ENCODE peak calls at places on chromosomes 13 and 19, in five cellular contexts. J, R, V, A and F are unnamed samples.

GRCh38 chr19:51573331-51573730 is 2.2 kb downstream of the ZNF175 start:
- DNase-seq in R (no peak), V (no peak), J (no peak), A (no peak), F (no peak)

GRCh38 chr13:45372189-45373115 is 31.5 kb upstream of the TPT1 start:
- DNase-seq in A (no peak), R (no peak), V (no peak), J (no peak), F (no peak)

GRCh38 chr19:18091217-18091608 is 4.5 kb upstream of the IL12RB1 start:
- DNase-seq in V (peak; percentile 32), A (peak; percentile 59), J (peak; percentile 67), R (no peak), F (peak; percentile 83)

GRCh38 chr13:25881136-25881926 is 170.5 kb downstream of the SHISA2 start:
- DNase-seq in V (no peak), J (no peak), R (no peak), A (no peak), F (no peak)

GRCh38 chr13:51729853-51730553 is 74.0 kb downstream of the DHRS12 start:
- DNase-seq in V (no peak), A (no peak), J (peak; percentile 36), R (peak; percentile 43), F (no peak)

GRCh38 chr19:29680447-29680846 is 15.2 kb downstream of the PLEKHF1 start:
- DNase-seq in R (no peak), J (no peak), V (peak; percentile 54), A (peak; percentile 70), F (peak; percentile 79)

GRCh38 chr13:70568571-70568970 is 460.3 kb upstream of the KLHL1 start:
- DNase-seq in V (no peak), J (no peak), R (no peak), A (no peak), F (no peak)

GRCh38 chr19:8209111-8209964 is at the start of gene CERS4:
- DNase-seq in V (no peak), R (peak; percentile 85), A (peak; percentile 65), J (peak; percentile 84), F (peak; percentile 81)

GRCh38 chr13:73201601-73202000 is 142.8 kb downstream of the KLF5 start:
- DNase-seq in V (no peak), R (no peak), A (no peak), J (no peak), F (no peak)

GRCh38 chr13:88651531-88651930 is 980.4 kb downstream of the SLITRK5 start:
- DNase-seq in J (no peak), V (no peak), A (no peak), R (no peak), F (no peak)

GRCh38 chr13:42970824-42971669 is 21.0 kb downstream of the EPSTI1 start:
- DNase-seq in R (no peak), V (no peak), J (no peak), A (peak; percentile 19), F (no peak)

GRCh38 chr19:54670576-54671347 is 8.0 kb downstream of the LILRB4 start:
- DNase-seq in R (no peak), V (no peak), J (no peak), A (no peak), F (no peak)
- H3K9me3 ChIP-seq in R (no peaks in the 10 kb centered on the region), V (peaks cover 19% of the 10 kb centered on the region), J (peaks cover 17% of the 10 kb centered on the region), A (peaks cover 13% of the 10 kb centered on the region), F (no peaks in the 10 kb centered on the region)

GRCh38 chr19:57587529-57587928 is 3.6 kb downstream of the ZIK1 start:
- DNase-seq in V (no peak), J (no peak), A (no peak), R (no peak), F (no peak)
- H3K9me3 ChIP-seq in V (peaks cover 80% of the 10 kb centered on the region), J (peaks cover 68% of the 10 kb centered on the region), A (peaks cover 79% of the 10 kb centered on the region), R (peaks cover 3% of the 10 kb centered on the region), F (peaks cover 24% of the 10 kb centered on the region)

DNA sequence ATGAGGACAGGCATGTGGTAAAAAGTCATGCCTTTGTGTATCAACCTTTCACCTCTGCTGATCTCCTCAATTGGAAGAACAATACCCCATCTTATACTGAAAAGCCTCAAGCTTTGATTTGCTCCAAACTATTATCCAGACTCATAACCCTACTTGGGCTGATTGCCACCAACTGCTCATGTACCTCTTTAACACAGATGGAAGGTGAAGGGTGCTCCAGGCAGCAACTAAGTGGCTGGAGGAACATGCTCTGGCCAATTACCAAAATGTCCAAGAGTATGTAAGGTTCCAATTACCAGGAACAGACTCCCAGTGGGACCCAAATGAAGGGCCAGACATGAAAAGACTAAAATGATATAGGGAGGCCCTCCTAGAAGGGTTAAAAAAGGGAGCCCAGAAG is 78.3 kb downstream of the ZNF486 start:
- DNase-seq in R (no peak), J (no peak), A (no peak), V (no peak), F (no peak)
- H3K9me3 ChIP-seq in R (no peaks in the 10 kb centered on the region), J (no peaks in the 10 kb centered on the region), A (no peaks in the 10 kb centered on the region), V (no peaks in the 10 kb centered on the region), F (no peaks in the 10 kb centered on the region)

DNA sequence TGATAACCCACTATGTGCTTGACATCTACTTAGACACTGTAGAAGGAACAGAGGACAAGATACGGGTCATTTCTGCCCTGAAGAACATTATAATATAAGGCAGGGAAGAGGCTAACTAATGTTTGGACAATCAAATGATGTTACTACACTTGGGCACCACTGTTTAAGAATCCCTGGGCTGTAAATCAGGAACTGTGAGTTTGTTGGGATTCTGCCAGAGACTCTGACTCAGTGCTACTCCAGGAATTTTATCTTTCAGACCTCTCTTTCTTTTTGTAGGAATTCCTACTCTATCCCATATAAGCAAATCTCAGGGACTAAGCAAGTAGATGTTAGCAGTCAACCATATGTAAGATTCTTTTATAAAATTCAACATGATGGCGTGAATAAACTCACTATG is 3.1 kb upstream of the ZNF471 start:
- DNase-seq in A (no peak), J (no peak), R (no peak), V (no peak), F (no peak)
- H3K9me3 ChIP-seq in A (peaks cover 80% of the 10 kb centered on the region), J (no peaks in the 10 kb centered on the region), R (no peaks in the 10 kb centered on the region), V (peaks cover 16% of the 10 kb centered on the region), F (peaks cover 13% of the 10 kb centered on the region)

GRCh38 chr19:57867868-57868492 is 18.3 kb downstream of the ZNF587 start:
- DNase-seq in R (no peak), A (no peak), J (no peak), V (no peak), F (no peak)
- H3K9me3 ChIP-seq in R (no peaks in the 10 kb centered on the region), A (peaks cover 84% of the 10 kb centered on the region), J (peaks cover 93% of the 10 kb centered on the region), V (peaks cover 88% of the 10 kb centered on the region), F (peaks cover 38% of the 10 kb centered on the region)

GRCh38 chr13:111460548-111461444 is 140.4 kb downstream of the TEX29 start:
- DNase-seq in J (peak; percentile 57), V (no peak), A (no peak), R (peak; percentile 25), F (no peak)

GRCh38 chr13:111462944-111463343 is 142.5 kb downstream of the TEX29 start:
- DNase-seq in J (no peak), V (no peak), A (no peak), R (no peak), F (no peak)

GRCh38 chr13:111459803-111460547 is 139.5 kb downstream of the TEX29 start:
- DNase-seq in J (no peak), V (no peak), R (no peak), A (no peak), F (no peak)

GRCh38 chr13:111462221-111462764 is 141.9 kb downstream of the TEX29 start:
- DNase-seq in J (no peak), R (no peak), A (no peak), V (no peak), F (no peak)

DNA sequence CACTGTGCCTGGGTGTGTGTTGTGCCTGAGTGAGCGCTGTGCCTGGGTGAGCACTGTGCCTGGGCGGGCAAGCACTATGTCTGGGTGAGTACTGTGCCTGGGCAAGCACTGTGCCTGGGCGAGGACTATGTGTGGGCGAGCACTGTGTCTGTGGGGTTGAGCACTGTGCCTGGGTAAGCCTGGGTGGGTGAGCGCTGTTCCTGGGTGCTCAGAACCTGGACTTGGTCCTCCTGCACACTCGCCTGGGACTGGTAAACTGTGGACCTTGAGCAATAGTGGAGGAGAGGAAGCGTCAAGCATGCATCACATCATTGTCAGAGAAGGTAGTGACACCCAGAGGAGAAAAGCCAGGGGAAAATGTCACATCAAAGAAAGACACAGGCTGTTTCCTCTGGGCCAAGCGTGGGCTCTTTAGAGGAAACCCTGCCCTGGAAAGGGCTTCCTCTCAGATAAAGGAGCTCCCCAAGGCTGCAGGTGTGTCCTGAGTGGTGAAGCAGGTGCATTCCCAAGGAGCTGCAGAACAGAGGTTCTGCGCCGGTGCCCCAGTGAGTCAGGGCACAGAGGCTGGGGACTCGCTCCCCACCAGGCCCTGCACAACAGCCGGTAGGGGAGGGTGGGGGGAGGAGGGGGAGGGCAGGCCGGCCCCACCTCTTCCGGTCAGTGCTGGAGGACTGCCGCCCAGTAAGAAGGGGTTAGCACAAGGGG is 141.2 kb downstream of the TEX29 start:
- DNase-seq in V (no peak), A (no peak), R (no peak), J (no peak), F (no peak)
- H3K9me3 ChIP-seq in V (peaks cover 5% of the 10 kb centered on the region), A (no peaks in the 10 kb centered on the region), R (no peaks in the 10 kb centered on the region), J (no peaks in the 10 kb centered on the region), F (no peaks in the 10 kb centered on the region)

GRCh38 chr19:44498988-44499387 is 1.3 kb downstream of the ZNF180 start:
- DNase-seq in J (no peak), A (no peak), V (no peak), R (peak; percentile 22), F (no peak)

GRCh38 chr19:44499559-44499958 is 763 bp downstream of the ZNF180 start:
- DNase-seq in J (no peak), V (no peak), A (no peak), R (peak; percentile 13), F (no peak)

GRCh38 chr19:44499962-44500949 is at the start of gene ZNF180:
- DNase-seq in V (peak; percentile 96), J (peak; percentile 97), R (peak; percentile 95), A (peak; percentile 89), F (peak; percentile 89)

DNA sequence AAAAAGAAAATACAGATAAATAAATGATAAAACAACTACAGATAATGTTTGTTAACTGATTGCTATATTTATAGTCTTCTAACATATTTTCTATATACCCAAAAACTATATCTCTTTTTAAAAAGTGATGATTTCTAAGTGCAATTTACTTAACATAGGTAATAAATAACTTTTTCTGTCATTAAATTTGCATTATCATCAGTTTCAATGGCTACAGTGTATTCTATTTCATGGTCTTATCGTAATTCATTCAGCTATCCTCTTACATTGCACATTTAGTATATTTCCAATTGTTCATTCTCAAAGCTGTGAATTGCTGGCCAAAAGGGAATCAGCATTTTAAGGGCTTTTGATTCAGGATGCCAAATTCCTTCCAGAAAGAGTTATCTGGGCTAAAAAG is 3.6 kb downstream of the ZNF180 start:
- DNase-seq in V (no peak), R (no peak), J (no peak), A (no peak), F (no peak)
- H3K9me3 ChIP-seq in V (peaks cover 72% of the 10 kb centered on the region), R (peaks cover 27% of the 10 kb centered on the region), J (peaks cover 74% of the 10 kb centered on the region), A (peaks cover 71% of the 10 kb centered on the region), F (peaks cover 43% of the 10 kb centered on the region)

GRCh38 chr19:6873708-6874431 is 13.5 kb upstream of the ADGRE1 start:
- DNase-seq in J (no peak), A (no peak), V (no peak), R (no peak), F (no peak)

GRCh38 chr19:6876790-6877189 is 10.6 kb upstream of the ADGRE1 start:
- DNase-seq in V (no peak), A (no peak), J (no peak), R (no peak), F (no peak)

GRCh38 chr19:6875218-6875617 is 12.2 kb upstream of the ADGRE1 start:
- DNase-seq in V (no peak), A (no peak), R (no peak), J (no peak), F (no peak)

DNA sequence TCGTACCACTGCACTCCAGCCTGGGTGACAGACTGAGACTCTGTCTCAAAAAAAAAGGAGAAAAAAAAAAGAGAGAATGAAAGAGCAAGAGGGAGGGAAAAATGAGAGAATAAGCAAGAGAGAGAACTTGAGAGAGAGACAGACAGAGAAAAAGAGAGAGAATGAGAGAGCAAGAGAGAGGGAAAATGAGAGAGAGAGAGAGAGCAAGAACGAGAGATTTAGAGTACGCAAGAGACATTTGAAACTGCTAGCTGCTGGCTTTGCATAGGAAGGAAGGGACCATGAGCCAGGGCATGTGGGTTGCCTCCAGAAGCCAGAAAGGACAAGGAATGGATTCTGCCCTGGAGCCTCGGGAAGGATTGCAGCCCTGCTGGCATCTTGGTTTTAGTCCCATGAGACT is 9.6 kb upstream of the ADGRE1 start:
- DNase-seq in V (no peak), A (no peak), R (no peak), J (no peak), F (no peak)
- H3K9me3 ChIP-seq in V (peaks cover 5% of the 10 kb centered on the region), A (no peaks in the 10 kb centered on the region), R (no peaks in the 10 kb centered on the region), J (peaks cover 13% of the 10 kb centered on the region), F (no peaks in the 10 kb centered on the region)